ENCODE peak calls at places on chromosomes 2 and 18, in six cellular contexts. D is fibroblast of the aortic adventitia, Z is astrocyte of the spinal cord, Q is mucosa of descending colon, T is RWPE2, J is neuronal stem cell. G is an unnamed sample.

GRCh38 chr2:109243526-109244425 is 114.8 kb downstream of the SH3RF3 start:
- DNase-seq in J (no peak), D (peak), Q (no peak), Z (no peak), T (no peak), G (no peak)

GRCh38 chr2:13611939-13612338 is 895.2 kb downstream of the TRIB2 start:
- DNase-seq in D (no peak), T (no peak), J (no peak), Q (no peak), Z (no peak), G (no peak)

GRCh38 chr18:24672165-24672950 is 211.9 kb downstream of the HRH4 start:
- DNase-seq in D (no peak), Q (no peak), J (no peak), Z (no peak), T (no peak), G (no peak)

GRCh38 chr2:109450574-109451265 is 163.0 kb downstream of the SEPTIN10 start:
- DNase-seq in Q (no peak), T (peak), Z (no peak), D (peak), J (no peak), G (no peak)

GRCh38 chr2:111667542-111668273 is 216.3 kb downstream of the ANAPC1 start:
- DNase-seq in J (no peak), T (no peak), Z (peak), D (peak), Q (no peak), G (no peak)

GRCh38 chr18:79011300-79011870 is 31.8 kb downstream of the SALL3 start:
- DNase-seq in J (no peak), T (no peak), Z (no peak), D (no peak), Q (no peak), G (no peak)

GRCh38 chr2:100339823-100340222 is 17.5 kb upstream of the LONRF2 start:
- DNase-seq in D (no peak), Z (no peak), J (no peak), T (no peak), Q (no peak), G (no peak)

GRCh38 chr18:38413202-38413601 is 847.6 kb upstream of the CELF4 start:
- DNase-seq in Z (no peak), T (no peak), J (no peak), Q (no peak), D (no peak), G (no peak)

GRCh38 chr2:190340369-190340768 is 3.0 kb upstream of the INPP1 start:
- DNase-seq in T (no peak), Q (no peak), Z (no peak), J (peak), D (no peak), G (no peak)

GRCh38 chr18:76363451-76364120 is 131.5 kb downstream of the ZNF516 start:
- DNase-seq in Z (peak), Q (no peak), T (no peak), J (no peak), D (peak), G (no peak)

GRCh38 chr2:96715658-96716057 is 24.2 kb downstream of the LMAN2L start:
- DNase-seq in J (no peak), D (no peak), Q (no peak), T (no peak), Z (no peak), G (no peak)

GRCh38 chr2:19349911-19350677 is 8.3 kb downstream of the OSR1 start:
- DNase-seq in Z (peak), D (peak), T (no peak), Q (peak), J (peak), G (peak)
- H3K4me3 ChIP-seq in Z (no peak), D (no peak), T (no peak), Q (no peak), J (peak), G (no peak)

DNA sequence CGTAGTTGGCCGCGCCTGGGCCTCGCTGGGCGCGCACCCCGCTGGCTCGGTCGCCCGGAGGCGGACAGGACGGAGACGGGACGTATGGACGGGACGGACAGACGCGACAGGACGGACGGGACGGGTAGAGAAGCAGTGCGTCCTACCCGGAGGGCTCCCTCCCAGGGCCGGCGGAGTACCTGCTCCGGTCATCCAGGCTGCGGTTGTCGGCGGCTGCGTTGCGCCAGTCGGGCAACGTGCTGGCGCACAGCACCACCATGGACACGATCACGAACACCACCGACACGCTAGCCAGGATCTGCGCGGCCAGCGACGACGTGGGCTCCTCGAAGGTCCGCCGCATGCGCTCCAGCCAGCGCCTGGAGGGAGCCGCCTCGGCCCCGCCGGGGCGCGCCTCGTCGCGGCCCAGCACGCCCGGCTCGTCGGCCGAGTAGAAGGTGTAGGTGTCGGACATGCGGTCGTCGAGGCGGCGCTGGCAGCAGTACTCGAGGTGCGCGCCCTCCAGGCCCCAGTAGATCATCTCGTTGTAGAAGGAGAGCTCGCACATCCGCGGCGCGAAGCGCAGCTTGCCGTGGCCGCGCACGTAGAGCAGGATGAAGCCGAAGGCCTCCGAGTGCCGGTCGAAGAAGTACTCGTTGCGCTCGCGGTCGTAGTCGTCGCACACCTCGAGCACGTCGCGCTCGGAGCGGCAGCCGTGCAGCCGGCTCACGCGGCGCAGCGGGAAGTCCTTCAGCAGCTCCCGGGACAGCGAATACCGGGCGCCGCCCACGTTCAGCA is 903 bp downstream of the KCNG3 start:
- DNase-seq in Z (no peak), D (no peak), Q (peak), J (no peak), T (peak), G (peak)
- H3K4me3 ChIP-seq in Z (no peak), D (no peak), Q (peak), J (no peak), T (no peak), G (peak)

GRCh38 chr2:206045251-206045650 is 40.7 kb downstream of the INO80D start:
- DNase-seq in T (no peak), D (no peak), Q (no peak), J (no peak), Z (no peak), G (no peak)

GRCh38 chr2:206054952-206055351 is 31.0 kb downstream of the INO80D start:
- DNase-seq in D (no peak), T (no peak), Z (no peak), Q (no peak), J (no peak), G (no peak)

GRCh38 chr2:206051912-206052311 is 34.1 kb downstream of the INO80D start:
- DNase-seq in T (no peak), J (no peak), D (no peak), Z (no peak), Q (no peak), G (no peak)

DNA sequence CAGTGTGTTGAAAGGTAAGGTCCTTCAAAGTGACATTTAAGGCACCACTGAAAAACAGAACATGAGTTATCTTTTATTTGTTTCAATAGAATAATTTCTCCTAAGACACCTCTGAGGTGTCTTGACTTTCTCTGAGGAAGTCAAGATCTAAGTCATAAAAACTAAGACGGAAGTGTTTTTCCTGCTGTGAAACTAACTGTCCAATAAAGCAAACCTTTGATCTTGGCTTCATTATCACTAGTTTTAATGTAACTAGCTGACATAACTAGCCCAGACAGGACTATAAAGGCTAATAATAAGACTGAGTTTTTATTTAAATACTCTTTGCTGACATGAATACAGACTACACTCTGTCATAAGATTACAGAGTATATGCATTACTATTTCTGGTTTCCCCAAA is 36.6 kb downstream of the INO80D start:
- DNase-seq in Z (no peak), T (no peak), Q (no peak), D (no peak), J (no peak), G (no peak)
- H3K4me3 ChIP-seq in Z (no peak), T (no peak), Q (no peak), D (no peak), J (no peak), G (no peak)

DNA sequence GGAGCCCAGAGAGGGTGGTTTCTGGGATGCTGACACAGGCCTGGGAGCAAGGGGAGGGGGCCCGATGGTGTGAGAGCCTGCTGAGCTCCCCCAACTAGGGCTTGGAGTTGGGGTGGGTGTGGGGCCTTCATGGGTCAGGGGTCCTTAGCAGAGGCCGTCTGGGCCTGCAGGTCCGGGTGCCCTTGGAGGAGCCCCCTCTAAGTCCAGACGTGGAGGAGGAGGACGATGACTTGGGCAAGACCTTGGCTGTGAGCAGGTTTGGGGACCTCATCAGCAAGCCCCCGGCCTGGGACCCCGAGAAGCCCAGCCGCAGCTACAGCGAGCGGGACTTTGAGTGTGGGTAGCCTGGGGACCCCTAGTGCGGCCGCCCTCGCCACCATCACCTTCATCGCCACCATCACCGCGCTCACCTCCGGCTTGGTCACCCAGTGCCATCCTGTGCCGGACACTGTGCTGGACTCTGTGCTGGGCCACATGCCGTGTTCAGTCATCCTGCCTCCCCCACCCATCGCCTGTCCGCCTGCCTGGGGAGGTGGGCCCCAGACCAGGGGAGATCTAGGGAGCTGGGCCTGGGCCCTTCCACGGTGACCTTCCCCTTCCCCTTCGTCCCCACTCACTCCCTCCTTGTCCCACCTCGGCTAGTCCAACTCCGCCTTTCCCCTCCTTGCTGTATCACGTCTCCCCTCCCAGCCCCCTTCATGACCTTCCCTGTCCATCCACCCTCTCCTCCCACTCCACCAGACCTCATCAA is 980 bp downstream of the SLC4A3 start:
- DNase-seq in T (no peak), Z (no peak), Q (peak), J (no peak), D (no peak), G (peak)
- H3K4me3 ChIP-seq in T (peak), Z (peak), Q (no peak), J (peak), D (peak), G (no peak)

GRCh38 chr2:197673606-197674005 is 1.8 kb downstream of the RFTN2 start:
- DNase-seq in Z (no peak), J (no peak), D (no peak), Q (no peak), T (no peak), G (no peak)

GRCh38 chr2:197672494-197672893 is 2.9 kb downstream of the RFTN2 start:
- DNase-seq in Q (no peak), T (no peak), J (no peak), Z (no peak), D (no peak), G (no peak)

GRCh38 chr2:197674060-197674459 is 1.3 kb downstream of the RFTN2 start:
- DNase-seq in Z (no peak), D (no peak), T (no peak), J (no peak), Q (no peak), G (no peak)

GRCh38 chr2:197674546-197674945 is 841 bp downstream of the RFTN2 start:
- DNase-seq in Z (no peak), T (no peak), J (no peak), Q (no peak), D (peak), G (no peak)

DNA sequence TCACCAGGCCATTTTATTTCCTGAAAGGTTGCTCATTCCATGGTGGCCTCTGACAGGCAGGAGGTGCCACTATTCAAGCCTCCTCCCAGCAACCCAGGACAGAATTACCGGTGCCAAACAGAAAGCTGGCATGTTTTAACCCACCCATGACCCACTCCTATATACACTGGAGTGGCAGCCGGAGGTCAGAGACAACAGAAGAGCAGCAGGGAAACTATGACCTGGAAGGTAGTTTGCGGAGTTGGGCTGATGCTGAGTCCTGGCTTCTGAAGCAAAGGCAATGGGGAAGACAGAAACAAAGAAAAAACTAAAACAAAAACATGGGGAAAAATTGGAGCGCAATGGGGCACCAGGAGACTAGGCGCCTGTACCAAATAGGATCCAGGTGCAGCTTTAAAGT is 2.2 kb downstream of the RFTN2 start:
- DNase-seq in Z (no peak), D (no peak), Q (no peak), J (no peak), T (no peak), G (no peak)
- H3K4me3 ChIP-seq in Z (peak), D (no peak), Q (no peak), J (peak), T (no peak), G (no peak)

GRCh38 chr18:11487390-11487789 is 122.0 kb upstream of the SLC35G4 start:
- DNase-seq in Z (no peak), Q (no peak), J (no peak), T (no peak), D (no peak), G (no peak)

GRCh38 chr18:11494093-11494492 is 115.3 kb upstream of the SLC35G4 start:
- DNase-seq in Q (no peak), D (no peak), T (no peak), Z (peak), J (no peak), G (no peak)

GRCh38 chr18:11488175-11488574 is 121.2 kb upstream of the SLC35G4 start:
- DNase-seq in Q (no peak), J (no peak), T (peak), D (peak), Z (no peak), G (no peak)

DNA sequence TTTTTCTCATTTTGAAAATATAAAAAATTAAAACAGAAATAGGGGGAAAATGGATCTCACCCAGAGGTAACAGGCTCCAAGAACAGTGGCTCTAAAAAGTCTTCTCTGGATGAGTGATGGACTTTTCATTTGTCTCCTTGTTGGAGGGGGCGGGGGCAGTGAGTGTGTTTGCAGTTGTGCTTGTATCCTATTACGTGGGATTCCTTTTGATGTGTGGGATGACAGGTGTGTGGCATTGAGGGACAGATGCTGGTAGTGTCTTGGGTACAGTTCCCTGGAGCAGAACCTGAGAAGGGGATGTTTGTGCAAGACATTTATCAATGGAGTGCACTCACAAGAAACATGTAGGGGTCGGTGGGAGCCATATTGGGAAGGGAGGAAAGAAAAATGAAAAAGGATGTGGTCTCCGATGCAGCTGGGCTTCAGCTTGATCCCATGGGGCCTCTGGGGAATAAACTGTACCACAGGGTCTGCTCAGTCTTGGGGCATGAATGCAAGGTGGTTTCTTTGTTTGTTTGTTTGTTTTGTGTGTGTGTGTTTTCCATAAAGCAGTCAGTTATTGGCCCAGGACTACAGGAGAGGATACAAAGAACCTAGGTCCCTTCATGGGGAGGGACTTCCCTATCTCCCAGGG is 120.0 kb upstream of the SLC35G4 start:
- DNase-seq in Q (no peak), D (no peak), J (no peak), Z (no peak), T (no peak), G (no peak)
- H3K4me3 ChIP-seq in Q (no peak), D (no peak), J (no peak), Z (no peak), T (no peak), G (no peak)

GRCh38 chr2:15937882-15938802 is 2.2 kb upstream of the MYCN start:
- DNase-seq in T (no peak), J (no peak), Z (no peak), D (no peak), Q (no peak), G (no peak)

GRCh38 chr2:15940661-15941482 is 522 bp downstream of the MYCN start:
- DNase-seq in T (no peak), J (peak), D (no peak), Q (peak), Z (peak), G (no peak)

GRCh38 chr2:15939854-15940660 is at the start of gene MYCN:
- DNase-seq in Q (peak), D (peak), Z (peak), J (peak), T (no peak), G (no peak)

GRCh38 chr2:15938803-15939555 is 1.4 kb upstream of the MYCN start:
- DNase-seq in J (no peak), D (no peak), Z (no peak), T (no peak), Q (no peak), G (no peak)

GRCh38 chr2:15939556-15939853 is 845 bp upstream of the MYCN start:
- DNase-seq in J (no peak), Z (no peak), T (no peak), D (no peak), Q (no peak), G (peak)
- H3K4me3 ChIP-seq in J (peak), Z (peak), T (peak), D (no peak), Q (no peak), G (peak)

GRCh38 chr2:176745543-176746331 is 466.9 kb upstream of the HNRNPA3 start:
- DNase-seq in D (no peak), T (no peak), J (no peak), Q (no peak), Z (no peak), G (no peak)
- H3K4me3 ChIP-seq in D (no peak), T (no peak), J (no peak), Q (no peak), Z (no peak), G (no peak)

GRCh38 chr18:70333757-70334156 is 44.9 kb downstream of the SOCS6 start:
- DNase-seq in Z (peak), Q (no peak), T (peak), D (peak), J (no peak), G (no peak)
- H3K4me3 ChIP-seq in Z (no peak), Q (no peak), T (no peak), D (no peak), J (no peak), G (no peak)

GRCh38 chr2:119339562-119339923 is 27.1 kb downstream of the C2orf76 start:
- DNase-seq in D (no peak), Q (no peak), J (no peak), T (no peak), Z (no peak), G (no peak)
- H3K4me3 ChIP-seq in D (no peak), Q (no peak), J (no peak), T (no peak), Z (no peak), G (no peak)